ENCODE peak calls at places on chromosomes 5 and 9, in four cellular contexts. L is DMS79 treated with DMSO at 0.1 percent for 48 hours; W is stimulated activated CD8-positive, alpha-beta memory T cell treated with anti-CD3 and anti-CD28 coated beads, Interleukin-4, amount 100 ng/mL, for 1 hour; U is T-helper 2 cell. Q is an unnamed sample.
A peak's percentile ranks its signal among the peaks of the same experiment; 100 is the strongest.

GRCh38 chr9:32389365-32389764 is 4.9 kb downstream of the ACO1 start:
- DNase-seq in L (no peak), W (no peak), U (no peak), Q (no peak)

GRCh38 chr5:147613359-147613758 is 103.5 kb upstream of the DPYSL3 start:
- DNase-seq in L (no peak), W (no peak), U (no peak), Q (no peak)

GRCh38 chr5:153777681-153778080 is 261.0 kb downstream of the FAM114A2 start:
- DNase-seq in L (no peak), W (no peak), U (no peak), Q (no peak)

GRCh38 chr9:136220017-136220729 is 15.2 kb upstream of the LHX3 start:
- DNase-seq in L (peak; percentile 33), W (no peak), U (no peak), Q (no peak)

GRCh38 chr9:29319727-29320513 is 1746.6 kb upstream of the C9orf72 start:
- DNase-seq in L (no peak), W (no peak), U (no peak), Q (no peak)

GRCh38 chr9:38042626-38043359 is 26.2 kb downstream of the SHB start:
- DNase-seq in L (no peak), W (no peak), U (no peak), Q (no peak)

GRCh38 chr9:132032584-132032945 is 47.1 kb downstream of the MED27 start:
- DNase-seq in L (peak; percentile 42), W (no peak), U (no peak), Q (no peak)

GRCh38 chr5:20359377-20359776 is 371.4 kb upstream of the CDH18 start:
- DNase-seq in L (no peak), W (no peak), U (no peak), Q (no peak)

GRCh38 chr9:127809002-127809561 is 6.4 kb downstream of the FPGS start:
- DNase-seq in L (no peak), W (no peak), U (no peak), Q (no peak)

GRCh38 chr9:110126986-110127864 is 80.7 kb downstream of the C9orf152 start:
- DNase-seq in L (no peak), W (no peak), U (no peak), Q (no peak)

GRCh38 chr9:106843361-106843760 is 19.6 kb upstream of the ZNF462 start:
- DNase-seq in L (no peak), W (no peak), U (no peak), Q (no peak)

GRCh38 chr5:71873202-71873601 is 154.1 kb downstream of the CARTPT start:
- DNase-seq in L (peak; percentile 68), W (no peak), U (no peak), Q (peak; percentile 52)

GRCh38 chr5:59193616-59194319 is 610.9 kb downstream of the RAB3C start:
- DNase-seq in L (no peak), W (no peak), U (no peak), Q (no peak)

GRCh38 chr5:17190242-17190778 is 27.1 kb upstream of the BASP1 start:
- DNase-seq in L (peak; percentile 25), W (no peak), U (no peak), Q (no peak)

GRCh38 chr5:121038438-121038837 is 574.3 kb downstream of the PRR16 start:
- DNase-seq in L (no peak), W (no peak), U (no peak), Q (no peak)

GRCh38 chr5:102314328-102314727 is 18.2 kb upstream of the SLCO4C1 start:
- DNase-seq in L (no peak), W (no peak), U (no peak), Q (no peak)

GRCh38 chr9:127224883-127225739 is 39.5 kb upstream of the GARNL3 start:
- DNase-seq in L (peak; percentile 86), W (peak; percentile 76), U (peak; percentile 80), Q (peak; percentile 100)

GRCh38 chr9:19497276-19497675 is 88.5 kb downstream of the ACER2 start:
- DNase-seq in L (no peak), W (no peak), U (no peak), Q (no peak)

GRCh38 chr5:179762079-179762780 is 29.6 kb downstream of the MAML1 start:
- DNase-seq in L (no peak), W (no peak), U (peak; percentile 34), Q (no peak)

GRCh38 chr5:370311-370958 is 48.9 kb downstream of the AHRR start:
- DNase-seq in L (no peak), W (no peak), U (no peak), Q (peak; percentile 14)

GRCh38 chr5:56290378-56291057 is 57.4 kb upstream of the ANKRD55 start:
- DNase-seq in L (no peak), W (no peak), U (no peak), Q (no peak)

GRCh38 chr9:17772223-17772622 is 193.4 kb downstream of the SH3GL2 start:
- DNase-seq in L (no peak), W (no peak), U (no peak), Q (no peak)

GRCh38 chr5:173458819-173459218 is 130.6 kb upstream of the STC2 start:
- DNase-seq in L (no peak), W (no peak), U (no peak), Q (no peak)

GRCh38 chr9:16236882-16237281 is 633.6 kb downstream of the BNC2 start:
- DNase-seq in L (no peak), W (no peak), U (no peak), Q (no peak)

GRCh38 chr5:80082731-80083114 is 47.6 kb downstream of the THBS4 start:
- DNase-seq in L (peak; percentile 83), W (no peak), U (peak; percentile 18), Q (peak; percentile 94)

GRCh38 chr5:101969752-101970151 is 326.3 kb downstream of the SLCO4C1 start:
- DNase-seq in L (no peak), W (no peak), U (no peak), Q (no peak)

GRCh38 chr9:128094950-128095544 is 27.0 kb downstream of the SLC25A25 start:
- DNase-seq in L (no peak), W (no peak), U (no peak), Q (no peak)

GRCh38 chr5:159911349-159911748 is 4.9 kb upstream of the ADRA1B start:
- DNase-seq in L (no peak), W (no peak), U (no peak), Q (no peak)

GRCh38 chr5:6483880-6484382 is 35.3 kb downstream of the UBE2QL1 start:
- DNase-seq in L (no peak), W (no peak), U (no peak), Q (no peak)

GRCh38 chr5:11684607-11685006 is 219.6 kb downstream of the CTNND2 start:
- DNase-seq in L (no peak), W (no peak), U (no peak), Q (no peak)

GRCh38 chr9:69655065-69655464 is 17.1 kb downstream of the APBA1 start:
- DNase-seq in L (no peak), W (no peak), U (no peak), Q (no peak)

GRCh38 chr5:143213851-143214363 is 189.6 kb downstream of the NR3C1 start:
- DNase-seq in L (no peak), W (no peak), U (no peak), Q (no peak)

Q was measured in D341Med.